ENCODE peak calls at places on chromosomes 5 and 9, in five cellular contexts. One of them, this sample, is unnamed.

GRCh38 chr5:137231535-137231934 is 267.6 kb downstream of the SPOCK1 start:
- DNase-seq in WERI-Rb-1: no peak
- DNase-seq in IMR-90: peak; percentile 21
- DNase-seq in AG04449: no peak
- DNase-seq in activated CD4-positive, alpha-beta T cell treated with anti-CD3 and anti-CD28 coated beads, Interleukin-2, amount 50 U/mL, for 1 hour: no peak
- DNase-seq in this sample: peak; percentile 40

GRCh38 chr5:448061-448765 is 5.2 kb downstream of the EXOC3 start:
- DNase-seq in IMR-90: no peak
- DNase-seq in AG04449: no peak
- DNase-seq in activated CD4-positive, alpha-beta T cell treated with anti-CD3 and anti-CD28 coated beads, Interleukin-2, amount 50 U/mL, for 1 hour: no peak
- DNase-seq in WERI-Rb-1: no peak
- DNase-seq in this sample: no peak

GRCh38 chr5:35979694-35980093 is 11.5 kb downstream of the UGT3A1 start:
- DNase-seq in WERI-Rb-1: no peak
- DNase-seq in IMR-90: no peak
- DNase-seq in activated CD4-positive, alpha-beta T cell treated with anti-CD3 and anti-CD28 coated beads, Interleukin-2, amount 50 U/mL, for 1 hour: no peak
- DNase-seq in AG04449: no peak
- DNase-seq in this sample: no peak

GRCh38 chr9:124254261-124254682 is 3.5 kb upstream of the NEK6 start:
- DNase-seq in IMR-90: no peak
- DNase-seq in activated CD4-positive, alpha-beta T cell treated with anti-CD3 and anti-CD28 coated beads, Interleukin-2, amount 50 U/mL, for 1 hour: no peak
- DNase-seq in WERI-Rb-1: no peak
- DNase-seq in AG04449: no peak
- DNase-seq in this sample: no peak

GRCh38 chr9:98410185-98410697 is 154.8 kb upstream of the TBC1D2 start:
- DNase-seq in WERI-Rb-1: peak; percentile 77
- DNase-seq in activated CD4-positive, alpha-beta T cell treated with anti-CD3 and anti-CD28 coated beads, Interleukin-2, amount 50 U/mL, for 1 hour: no peak
- DNase-seq in AG04449: peak; percentile 52
- DNase-seq in IMR-90: peak; percentile 80
- DNase-seq in this sample: peak; percentile 93

GRCh38 chr9:36866840-36867239 is 167.2 kb downstream of the PAX5 start:
- DNase-seq in IMR-90: no peak
- DNase-seq in AG04449: no peak
- DNase-seq in WERI-Rb-1: no peak
- DNase-seq in activated CD4-positive, alpha-beta T cell treated with anti-CD3 and anti-CD28 coated beads, Interleukin-2, amount 50 U/mL, for 1 hour: no peak
- DNase-seq in this sample: no peak

GRCh38 chr5:141135030-141135717 is at the start of gene PCDHB5:
- DNase-seq in IMR-90: no peak
- DNase-seq in activated CD4-positive, alpha-beta T cell treated with anti-CD3 and anti-CD28 coated beads, Interleukin-2, amount 50 U/mL, for 1 hour: no peak
- DNase-seq in WERI-Rb-1: peak; percentile 38
- DNase-seq in AG04449: no peak
- DNase-seq in this sample: peak; percentile 12

GRCh38 chr5:137344723-137345322 is 154.3 kb downstream of the SPOCK1 start:
- DNase-seq in WERI-Rb-1: peak; percentile 63
- DNase-seq in AG04449: no peak
- DNase-seq in activated CD4-positive, alpha-beta T cell treated with anti-CD3 and anti-CD28 coated beads, Interleukin-2, amount 50 U/mL, for 1 hour: no peak
- DNase-seq in IMR-90: peak; percentile 53
- DNase-seq in this sample: peak; percentile 86

GRCh38 chr5:18465833-18466681 is 831.8 kb downstream of the TAF11L14 start:
- DNase-seq in AG04449: no peak
- DNase-seq in WERI-Rb-1: peak; percentile 91
- DNase-seq in activated CD4-positive, alpha-beta T cell treated with anti-CD3 and anti-CD28 coated beads, Interleukin-2, amount 50 U/mL, for 1 hour: no peak
- DNase-seq in IMR-90: peak; percentile 1
- DNase-seq in this sample: peak; percentile 38

GRCh38 chr5:181045316-181045715 is 5.2 kb downstream of the BTNL9 start:
- DNase-seq in AG04449: no peak
- DNase-seq in WERI-Rb-1: no peak
- DNase-seq in IMR-90: no peak
- DNase-seq in activated CD4-positive, alpha-beta T cell treated with anti-CD3 and anti-CD28 coated beads, Interleukin-2, amount 50 U/mL, for 1 hour: no peak
- DNase-seq in this sample: no peak

GRCh38 chr9:112332977-112333638 is at the start of gene PTBP3:
- DNase-seq in activated CD4-positive, alpha-beta T cell treated with anti-CD3 and anti-CD28 coated beads, Interleukin-2, amount 50 U/mL, for 1 hour: peak; percentile 77
- DNase-seq in WERI-Rb-1: peak; percentile 87
- DNase-seq in IMR-90: peak; percentile 48
- DNase-seq in AG04449: no peak
- DNase-seq in this sample: peak; percentile 82

GRCh38 chr5:158877124-158877581 is 222.6 kb downstream of the EBF1 start:
- DNase-seq in WERI-Rb-1: no peak
- DNase-seq in IMR-90: no peak
- DNase-seq in activated CD4-positive, alpha-beta T cell treated with anti-CD3 and anti-CD28 coated beads, Interleukin-2, amount 50 U/mL, for 1 hour: no peak
- DNase-seq in AG04449: no peak
- DNase-seq in this sample: peak; percentile 52